ENCODE peak calls at places on chromosomes 2 and 18, in ten cellular contexts. One of them, this sample, is unnamed. For H3K4me1, the result is how much of the 10 kb centered on the place peaks cover.

GRCh38 chr2:240949791-240950705 is 43.9 kb downstream of the CROCC2 start:
- DNase-seq in neural progenitor cell: no peak
- DNase-seq in HepG2: no peak
- DNase-seq in PC-3: no peak
- DNase-seq in CD8-positive, alpha-beta T cell: no peak
- DNase-seq in ovary: no peak
- DNase-seq in right cardiac atrium: no peak
- DNase-seq in SK-N-SH: no peak
- DNase-seq in body of pancreas: no peak
- DNase-seq in mammary epithelial cell: no peak
- DNase-seq in this sample: peak

GRCh38 chr18:48308027-48308635 is 101.1 kb downstream of the ZBTB7C start:
- DNase-seq in neural progenitor cell: no peak
- DNase-seq in HepG2: no peak
- DNase-seq in PC-3: peak
- DNase-seq in CD8-positive, alpha-beta T cell: no peak
- DNase-seq in ovary: no peak
- DNase-seq in right cardiac atrium: no peak
- DNase-seq in SK-N-SH: no peak
- DNase-seq in body of pancreas: peak
- DNase-seq in mammary epithelial cell: peak
- DNase-seq in this sample: no peak

GRCh38 chr18:475202-475624 is 25.3 kb downstream of the COLEC12 start:
- DNase-seq in neural progenitor cell: no peak
- DNase-seq in HepG2: peak
- DNase-seq in PC-3: peak
- DNase-seq in CD8-positive, alpha-beta T cell: no peak
- DNase-seq in ovary: no peak
- DNase-seq in right cardiac atrium: peak
- DNase-seq in SK-N-SH: no peak
- DNase-seq in body of pancreas: no peak
- DNase-seq in mammary epithelial cell: no peak
- DNase-seq in this sample: no peak

GRCh38 chr2:204982303-204982702 is 437.0 kb downstream of the PARD3B start:
- DNase-seq in neural progenitor cell: peak
- DNase-seq in HepG2: no peak
- DNase-seq in PC-3: no peak
- DNase-seq in CD8-positive, alpha-beta T cell: no peak
- DNase-seq in ovary: no peak
- DNase-seq in right cardiac atrium: no peak
- DNase-seq in SK-N-SH: no peak
- DNase-seq in body of pancreas: no peak
- DNase-seq in mammary epithelial cell: no peak
- DNase-seq in this sample: no peak

GRCh38 chr18:41532344-41533086 is 422.5 kb upstream of the PIK3C3 start:
- DNase-seq in neural progenitor cell: peak
- DNase-seq in HepG2: no peak
- DNase-seq in PC-3: peak
- DNase-seq in CD8-positive, alpha-beta T cell: no peak
- DNase-seq in ovary: no peak
- DNase-seq in right cardiac atrium: no peak
- DNase-seq in SK-N-SH: no peak
- DNase-seq in body of pancreas: no peak
- DNase-seq in mammary epithelial cell: no peak
- DNase-seq in this sample: no peak

GRCh38 chr2:135030826-135031225 is 16.4 kb downstream of the MAP3K19 start:
- DNase-seq in neural progenitor cell: peak
- DNase-seq in HepG2: peak
- DNase-seq in PC-3: peak
- DNase-seq in CD8-positive, alpha-beta T cell: no peak
- DNase-seq in ovary: no peak
- DNase-seq in right cardiac atrium: no peak
- DNase-seq in SK-N-SH: no peak
- DNase-seq in body of pancreas: peak
- DNase-seq in mammary epithelial cell: peak
- DNase-seq in this sample: no peak

GRCh38 chr2:8535821-8536685 is 145.8 kb upstream of the ID2 start:
- DNase-seq in neural progenitor cell: no peak
- DNase-seq in HepG2: no peak
- DNase-seq in PC-3: no peak
- DNase-seq in CD8-positive, alpha-beta T cell: no peak
- DNase-seq in ovary: no peak
- DNase-seq in right cardiac atrium: no peak
- DNase-seq in SK-N-SH: peak
- DNase-seq in body of pancreas: no peak
- DNase-seq in mammary epithelial cell: no peak
- DNase-seq in this sample: peak

GRCh38 chr2:67234443-67234842 is 162.7 kb upstream of the ETAA1 start:
- DNase-seq in neural progenitor cell: peak
- DNase-seq in HepG2: no peak
- DNase-seq in PC-3: peak
- DNase-seq in CD8-positive, alpha-beta T cell: no peak
- DNase-seq in ovary: peak
- DNase-seq in right cardiac atrium: no peak
- DNase-seq in SK-N-SH: no peak
- DNase-seq in body of pancreas: peak
- DNase-seq in mammary epithelial cell: peak
- DNase-seq in this sample: no peak

GRCh38 chr2:240056678-240057077 is 3.4 kb upstream of the OR6B3 start:
- DNase-seq in neural progenitor cell: no peak
- DNase-seq in HepG2: no peak
- DNase-seq in PC-3: no peak
- DNase-seq in CD8-positive, alpha-beta T cell: no peak
- DNase-seq in ovary: no peak
- DNase-seq in right cardiac atrium: no peak
- DNase-seq in SK-N-SH: no peak
- DNase-seq in body of pancreas: no peak
- DNase-seq in mammary epithelial cell: no peak
- DNase-seq in this sample: no peak

GRCh38 chr2:51795248-51795888 is 763.4 kb upstream of the NRXN1 start:
- DNase-seq in neural progenitor cell: peak
- DNase-seq in HepG2: peak
- DNase-seq in PC-3: peak
- DNase-seq in CD8-positive, alpha-beta T cell: no peak
- DNase-seq in ovary: no peak
- DNase-seq in right cardiac atrium: no peak
- DNase-seq in SK-N-SH: peak
- DNase-seq in body of pancreas: no peak
- DNase-seq in mammary epithelial cell: no peak
- DNase-seq in this sample: no peak

GRCh38 chr2:209577376-209578357 is 153.8 kb downstream of the MAP2 start:
- DNase-seq in neural progenitor cell: peak
- DNase-seq in HepG2: peak
- DNase-seq in PC-3: peak
- DNase-seq in CD8-positive, alpha-beta T cell: no peak
- DNase-seq in ovary: no peak
- DNase-seq in right cardiac atrium: no peak
- DNase-seq in SK-N-SH: no peak
- DNase-seq in body of pancreas: no peak
- DNase-seq in mammary epithelial cell: no peak
- DNase-seq in this sample: no peak

GRCh38 chr2:74003494-74004211 is 18.9 kb downstream of the TET3 start:
- DNase-seq in neural progenitor cell: peak
- DNase-seq in HepG2: no peak
- DNase-seq in PC-3: peak
- DNase-seq in CD8-positive, alpha-beta T cell: no peak
- DNase-seq in ovary: no peak
- DNase-seq in right cardiac atrium: peak
- DNase-seq in SK-N-SH: peak
- DNase-seq in body of pancreas: no peak
- DNase-seq in mammary epithelial cell: peak
- DNase-seq in this sample: no peak

DNA sequence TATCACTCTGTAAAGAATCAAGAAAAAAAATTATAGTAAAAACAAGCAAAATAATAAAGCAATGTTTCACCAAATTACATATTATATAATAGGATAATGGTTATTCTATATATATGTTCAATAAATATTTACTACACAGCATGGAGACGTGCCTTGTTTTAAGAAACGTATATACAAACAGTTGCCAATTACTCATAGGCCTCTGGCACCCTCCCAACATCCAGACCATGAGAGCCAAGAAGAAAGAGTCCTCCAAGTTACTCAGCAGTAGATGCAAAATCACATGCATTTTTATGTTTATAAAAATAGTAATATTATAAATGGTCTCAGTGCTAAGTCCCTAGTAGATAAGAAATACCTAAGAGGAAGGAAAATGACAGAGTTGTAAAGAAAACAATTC is 64.8 kb downstream of the REV1 start:
- DNase-seq in neural progenitor cell: no peak
- DNase-seq in HepG2: no peak
- DNase-seq in PC-3: peak
- DNase-seq in CD8-positive, alpha-beta T cell: no peak
- DNase-seq in ovary: no peak
- DNase-seq in right cardiac atrium: peak
- DNase-seq in SK-N-SH: no peak
- DNase-seq in body of pancreas: no peak
- DNase-seq in mammary epithelial cell: peak
- DNase-seq in this sample: no peak
- H3K27ac ChIP-seq in neural progenitor cell: no peak
- H3K27ac ChIP-seq in HepG2: no peak
- H3K27ac ChIP-seq in PC-3: peak
- H3K27ac ChIP-seq in CD8-positive, alpha-beta T cell: no peak
- H3K27ac ChIP-seq in ovary: no peak
- H3K27ac ChIP-seq in right cardiac atrium: no peak
- H3K27ac ChIP-seq in SK-N-SH: no peak
- H3K27ac ChIP-seq in body of pancreas: no peak
- H3K27ac ChIP-seq in mammary epithelial cell: peak
- H3K27ac ChIP-seq in this sample: no peak

DNA sequence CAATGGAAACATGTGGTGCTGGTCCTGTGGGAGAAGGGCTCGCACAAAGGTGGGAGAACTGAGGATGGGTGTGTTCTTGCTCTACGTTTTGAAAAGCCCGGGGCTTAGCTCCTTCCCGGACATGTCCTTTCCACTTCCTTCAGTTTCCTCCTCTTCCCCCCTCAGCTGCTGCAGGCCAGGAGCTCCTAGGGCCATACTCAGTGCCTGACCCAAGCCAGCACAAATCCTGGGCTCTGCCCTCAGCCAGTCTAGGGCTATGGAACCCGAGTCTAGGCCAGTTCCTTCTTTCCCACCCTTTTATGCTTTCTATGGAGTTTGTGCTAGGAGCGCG is 1.4 kb upstream of the SIX2 start:
- DNase-seq in neural progenitor cell: peak
- DNase-seq in HepG2: no peak
- DNase-seq in PC-3: no peak
- DNase-seq in CD8-positive, alpha-beta T cell: no peak
- DNase-seq in ovary: no peak
- DNase-seq in right cardiac atrium: no peak
- DNase-seq in SK-N-SH: no peak
- DNase-seq in body of pancreas: no peak
- DNase-seq in mammary epithelial cell: no peak
- DNase-seq in this sample: no peak
- H3K4me3 ChIP-seq in neural progenitor cell: peak
- H3K4me3 ChIP-seq in HepG2: no peak
- H3K4me3 ChIP-seq in PC-3: peak
- H3K4me3 ChIP-seq in CD8-positive, alpha-beta T cell: no peak
- H3K4me3 ChIP-seq in ovary: peak
- H3K4me3 ChIP-seq in right cardiac atrium: peak
- H3K4me3 ChIP-seq in SK-N-SH: peak
- H3K4me3 ChIP-seq in body of pancreas: no peak
- H3K4me3 ChIP-seq in mammary epithelial cell: no peak
- H3K4me3 ChIP-seq in this sample: no peak

DNA sequence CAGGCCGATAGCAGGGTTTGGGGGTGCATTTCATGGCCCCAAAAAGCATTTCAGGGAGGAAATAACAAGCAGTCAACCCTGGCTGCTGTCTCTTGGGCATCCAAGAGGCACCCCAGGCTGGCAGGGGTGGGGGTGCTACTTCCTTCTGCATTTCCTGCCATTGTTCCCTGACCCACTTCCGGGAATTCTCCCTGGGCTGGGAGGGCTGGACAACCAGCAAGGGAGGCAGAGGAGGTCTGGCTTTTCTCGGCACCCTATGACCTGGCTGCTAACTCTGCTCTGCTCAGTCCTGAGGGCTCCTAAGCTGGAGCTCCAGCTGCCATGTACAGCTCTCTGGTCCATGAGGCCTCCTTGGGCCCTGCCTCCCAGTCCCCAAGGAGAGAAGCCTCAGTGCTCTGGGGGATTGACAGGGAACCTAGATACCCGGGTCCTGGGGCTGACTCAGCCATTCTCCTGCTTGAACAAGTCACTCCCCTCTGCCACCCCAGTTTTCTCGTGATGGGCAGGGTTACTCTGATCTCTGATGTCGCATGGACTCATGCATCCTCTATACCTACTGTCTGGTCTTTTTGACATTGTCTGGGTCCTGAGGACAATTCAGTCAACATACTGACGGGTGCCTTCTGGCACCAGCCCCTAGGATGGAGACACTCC is 47.2 kb downstream of the DYSF start:
- DNase-seq in neural progenitor cell: no peak
- DNase-seq in HepG2: no peak
- DNase-seq in PC-3: no peak
- DNase-seq in CD8-positive, alpha-beta T cell: no peak
- DNase-seq in ovary: no peak
- DNase-seq in right cardiac atrium: peak
- DNase-seq in SK-N-SH: no peak
- DNase-seq in body of pancreas: no peak
- DNase-seq in mammary epithelial cell: no peak
- DNase-seq in this sample: no peak
- H3K4me1 ChIP-seq in neural progenitor cell: under half
- H3K4me1 ChIP-seq in HepG2: under half
- H3K4me1 ChIP-seq in PC-3: under half
- H3K4me1 ChIP-seq in CD8-positive, alpha-beta T cell: under half
- H3K4me1 ChIP-seq in ovary: under half
- H3K4me1 ChIP-seq in right cardiac atrium: under half
- H3K4me1 ChIP-seq in SK-N-SH: under half
- H3K4me1 ChIP-seq in body of pancreas: under half
- H3K4me1 ChIP-seq in mammary epithelial cell: under half
- H3K4me1 ChIP-seq in this sample: under half

DNA sequence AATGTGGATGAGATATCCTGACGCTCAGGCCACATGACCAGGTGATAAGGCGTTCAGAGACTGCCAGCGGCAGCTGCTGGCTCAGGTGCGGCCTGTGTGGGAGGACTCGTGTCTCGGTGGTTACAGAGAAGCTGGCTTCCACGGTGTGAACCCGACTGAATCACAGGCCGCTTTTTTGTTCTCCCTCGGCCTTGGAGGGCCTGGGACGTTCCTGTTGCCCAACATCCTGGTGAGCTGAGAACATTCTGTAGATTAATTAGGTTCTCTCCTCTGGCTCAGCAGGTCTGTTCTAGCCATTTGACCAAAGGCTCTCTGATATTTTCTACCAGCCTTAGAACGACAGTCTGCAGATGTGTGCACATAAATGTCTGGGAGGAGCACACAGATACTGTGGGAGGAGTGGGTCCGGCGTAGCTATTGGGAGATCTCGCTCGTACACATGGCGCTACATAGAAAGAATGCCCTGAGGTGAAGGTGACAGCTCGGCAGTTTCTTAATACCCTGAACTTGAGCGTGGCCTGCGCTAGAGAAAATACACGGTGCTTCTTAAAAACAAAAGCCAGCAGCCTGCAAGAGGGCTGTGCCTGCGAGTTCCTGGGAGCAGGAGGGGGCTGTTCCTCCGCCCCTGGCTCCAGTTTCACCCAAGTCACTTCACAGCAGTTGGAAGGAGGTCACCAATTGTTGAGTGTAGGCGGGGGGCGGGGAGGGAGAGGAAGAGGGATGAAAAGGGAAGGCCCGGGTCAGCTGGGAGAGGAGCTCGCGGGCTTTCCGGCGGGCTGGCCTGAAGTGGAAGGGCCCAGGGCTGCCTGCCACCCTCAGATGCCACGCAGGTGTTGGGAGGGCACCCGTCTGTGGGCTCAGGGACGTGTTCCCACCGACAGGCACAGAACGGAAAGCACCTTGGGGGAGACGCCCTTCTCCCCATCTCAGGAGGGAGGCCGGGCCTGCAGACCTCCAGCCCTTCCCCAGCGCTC is 124.6 kb upstream of the ZNF516 start:
- DNase-seq in neural progenitor cell: peak
- DNase-seq in HepG2: no peak
- DNase-seq in PC-3: no peak
- DNase-seq in CD8-positive, alpha-beta T cell: no peak
- DNase-seq in ovary: peak
- DNase-seq in right cardiac atrium: peak
- DNase-seq in SK-N-SH: no peak
- DNase-seq in body of pancreas: peak
- DNase-seq in mammary epithelial cell: peak
- DNase-seq in this sample: no peak
- H3K27ac ChIP-seq in neural progenitor cell: no peak
- H3K27ac ChIP-seq in HepG2: no peak
- H3K27ac ChIP-seq in PC-3: no peak
- H3K27ac ChIP-seq in CD8-positive, alpha-beta T cell: no peak
- H3K27ac ChIP-seq in ovary: peak
- H3K27ac ChIP-seq in right cardiac atrium: no peak
- H3K27ac ChIP-seq in SK-N-SH: no peak
- H3K27ac ChIP-seq in body of pancreas: peak
- H3K27ac ChIP-seq in mammary epithelial cell: peak
- H3K27ac ChIP-seq in this sample: peak